ENCODE peak calls at places on chromosomes 6 and 20, in six cellular contexts. D is choroid plexus epithelial cell, F is mesendoderm, P is spleen, G is heart right ventricle, B is GM12865. I is an unnamed sample.
A peak's percentile ranks its signal among the peaks of the same experiment; 100 is the strongest.

GRCh38 chr6:144583614-144583954 is 298.4 kb downstream of the UTRN start:
- DNase-seq in G (no peak), P (no peak), B (no peak), D (no peak), F (no peak), I (no peak)

GRCh38 chr20:62561948-62562347 is 80.4 kb upstream of the SLCO4A1 start:
- DNase-seq in B (no peak), G (no peak), P (no peak), F (no peak), D (no peak), I (no peak)

GRCh38 chr20:59318803-59319202 is 18.4 kb downstream of the EDN3 start:
- DNase-seq in D (no peak), G (no peak), P (no peak), B (no peak), F (no peak), I (no peak)

GRCh38 chr20:25510202-25510601 is 75.1 kb downstream of the NINL start:
- DNase-seq in G (no peak), D (no peak), F (no peak), P (no peak), B (no peak), I (no peak)

GRCh38 chr6:13194852-13195251 is 133.5 kb downstream of the TBC1D7 start:
- DNase-seq in B (peak; percentile 72), G (peak; percentile 37), P (no peak), D (peak; percentile 87), F (peak; percentile 77), I (no peak)

GRCh38 chr6:44040786-44041185 is 86.5 kb downstream of the MRPL14 start:
- DNase-seq in G (no peak), B (no peak), D (no peak), P (peak; percentile 24), F (no peak), I (no peak)

GRCh38 chr6:7730852-7731251 is 5.0 kb downstream of the BMP6 start:
- DNase-seq in D (peak; percentile 69), B (no peak), P (no peak), G (no peak), F (peak; percentile 16), I (no peak)

GRCh38 chr6:109662192-109662591 is 28.8 kb downstream of the AK9 start:
- DNase-seq in G (no peak), P (no peak), B (no peak), D (peak; percentile 14), F (no peak), I (no peak)

GRCh38 chr20:63027425-63028389 is 20.9 kb upstream of the BHLHE23 start:
- DNase-seq in B (peak; percentile 61), F (peak; percentile 37), G (no peak), P (peak; percentile 68), D (no peak), I (no peak)

GRCh38 chr20:41050361-41051019 is 21.9 kb downstream of the TOP1 start:
- DNase-seq in B (no peak), P (no peak), D (peak; percentile 72), F (peak; percentile 51), G (no peak), I (no peak)

GRCh38 chr6:151081658-151082057 is 158.1 kb upstream of the AKAP12 start:
- DNase-seq in F (peak; percentile 18), G (no peak), P (no peak), B (no peak), D (no peak), I (no peak)

GRCh38 chr6:164412566-164412965 is 896.8 kb downstream of the C6orf118 start:
- DNase-seq in P (no peak), D (no peak), B (no peak), G (no peak), F (no peak), I (no peak)

GRCh38 chr6:156028310-156029131 is 572.9 kb upstream of the NOX3 start:
- DNase-seq in B (no peak), P (no peak), F (no peak), G (no peak), D (no peak), I (no peak)

GRCh38 chr6:23511797-23512196 is 614.2 kb upstream of the NRSN1 start:
- DNase-seq in B (no peak), P (no peak), G (no peak), F (peak; percentile 20), D (no peak), I (no peak)

DNA sequence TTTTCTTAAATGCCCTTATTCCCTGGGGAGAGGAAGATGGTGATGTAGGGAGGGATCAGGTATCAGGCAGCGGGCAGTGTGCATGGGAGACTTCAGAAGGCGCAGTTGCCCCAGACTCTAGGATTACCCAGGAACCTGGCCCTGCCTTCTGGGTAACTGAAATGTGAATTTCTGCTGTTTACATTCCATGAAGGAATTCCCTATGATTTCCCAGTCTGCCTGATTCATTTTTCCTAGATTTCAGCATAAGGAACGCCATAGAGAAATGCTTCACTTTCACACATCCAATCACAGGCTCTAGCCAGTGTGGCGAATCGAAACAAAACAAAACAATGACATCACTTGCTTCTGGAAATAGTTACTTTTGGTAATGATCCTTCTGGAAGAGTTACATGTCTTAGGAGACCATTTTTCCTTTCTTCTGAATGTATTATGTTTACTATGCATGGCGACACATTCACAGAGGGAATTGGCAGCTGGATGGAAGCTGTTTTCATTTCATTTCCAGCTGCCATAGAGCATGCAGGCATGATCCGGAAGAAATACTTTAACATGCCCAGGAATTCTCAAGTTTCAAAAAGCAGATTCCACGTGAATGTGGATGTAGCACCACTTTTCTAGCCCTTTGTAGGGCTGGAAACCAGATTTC is 33.3 kb downstream of the LRP11 start:
- DNase-seq in B (no peak), F (no peak), P (no peak), G (no peak), D (peak; percentile 34), I (no peak)
- H3K4me3 ChIP-seq in B (no peak overlapping the region), F (no peak overlapping the region), P (no peak overlapping the region), G (no peak overlapping the region), D (peak overlapping the region; percentile 12), I (no peak overlapping the region)

DNA sequence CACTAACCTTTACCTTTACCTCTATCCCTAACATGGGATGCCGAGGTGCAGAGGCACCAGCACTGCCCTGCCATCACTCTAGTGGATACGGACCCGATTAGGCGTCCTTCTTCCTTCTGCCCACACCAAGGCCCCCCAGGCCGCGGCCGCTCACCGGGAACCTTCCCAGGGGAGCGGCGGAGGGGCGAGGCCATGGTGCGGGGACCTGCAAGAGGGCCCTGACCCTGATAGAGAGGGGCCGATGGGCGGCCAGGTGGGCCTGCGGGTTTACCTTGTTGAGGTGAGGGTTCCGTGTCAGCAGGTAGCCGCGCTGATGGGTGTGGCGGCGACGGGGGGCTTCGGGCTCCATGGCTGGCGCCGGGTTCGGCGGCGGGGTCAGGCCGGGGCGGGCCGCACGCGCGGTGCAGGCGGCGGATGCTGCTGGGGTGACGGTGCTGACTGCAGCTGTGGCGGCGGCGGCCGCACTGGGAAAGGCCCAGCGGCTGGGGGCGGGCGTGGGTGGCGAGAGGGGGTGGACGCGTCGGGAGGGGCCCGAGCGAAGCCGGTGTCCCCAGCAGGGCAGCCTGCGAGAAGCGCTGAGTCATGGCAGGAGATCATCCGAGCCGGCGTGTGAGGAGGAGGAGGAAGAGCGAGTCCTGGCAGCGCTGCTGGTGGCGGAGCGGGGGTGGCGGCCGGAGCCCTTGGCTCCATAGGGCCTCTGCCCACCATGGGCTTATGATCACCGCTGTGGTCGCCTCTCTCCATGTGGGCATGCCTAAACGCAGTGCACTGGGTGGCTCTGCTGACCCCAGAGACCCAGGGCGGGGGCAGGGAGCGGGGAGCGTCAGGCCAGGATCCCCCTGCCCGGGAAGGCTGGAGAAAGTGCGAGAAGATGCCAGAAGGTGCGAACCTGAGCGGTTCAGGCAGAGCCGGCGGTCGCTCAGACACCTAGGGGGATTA is at the start of gene ME1:
- DNase-seq in B (peak; percentile 81), D (peak; percentile 77), F (peak; percentile 90), P (peak; percentile 89), G (peak; percentile 68), I (no peak)
- H3K4me3 ChIP-seq in B (peak within 1 kb of the TSS; percentile 57), D (peak within 1 kb of the TSS; percentile 77), F (peak within 1 kb of the TSS; percentile 72), P (peak within 1 kb of the TSS; percentile 42), G (peak within 1 kb of the TSS; percentile 76), I (no peak within 1 kb of the TSS)

DNA sequence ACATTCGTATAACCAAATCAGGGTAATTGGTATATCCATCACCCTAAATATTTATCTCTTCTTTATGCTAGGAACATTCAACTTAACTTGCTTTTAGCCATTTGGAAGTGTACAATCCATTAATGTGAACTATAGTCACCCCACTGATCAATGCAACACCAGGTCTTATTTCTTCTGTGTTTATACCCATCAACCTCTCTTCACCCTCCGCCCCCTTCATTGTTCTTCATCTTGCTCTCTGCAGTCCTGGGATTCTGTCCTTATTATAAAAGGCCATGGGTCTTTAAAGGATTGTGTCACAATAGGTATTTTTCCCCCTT is 1.6 kb downstream of the ABRACL start:
- DNase-seq in F (peak; percentile 17), D (no peak), G (no peak), B (no peak), P (no peak), I (no peak)
- H3K4me3 ChIP-seq in F (peak overlapping the region; percentile 93), D (no peak overlapping the region), G (peak overlapping the region; percentile 95), B (peak overlapping the region; percentile 87), P (peak overlapping the region; percentile 98), I (peak overlapping the region; percentile 92)

DNA sequence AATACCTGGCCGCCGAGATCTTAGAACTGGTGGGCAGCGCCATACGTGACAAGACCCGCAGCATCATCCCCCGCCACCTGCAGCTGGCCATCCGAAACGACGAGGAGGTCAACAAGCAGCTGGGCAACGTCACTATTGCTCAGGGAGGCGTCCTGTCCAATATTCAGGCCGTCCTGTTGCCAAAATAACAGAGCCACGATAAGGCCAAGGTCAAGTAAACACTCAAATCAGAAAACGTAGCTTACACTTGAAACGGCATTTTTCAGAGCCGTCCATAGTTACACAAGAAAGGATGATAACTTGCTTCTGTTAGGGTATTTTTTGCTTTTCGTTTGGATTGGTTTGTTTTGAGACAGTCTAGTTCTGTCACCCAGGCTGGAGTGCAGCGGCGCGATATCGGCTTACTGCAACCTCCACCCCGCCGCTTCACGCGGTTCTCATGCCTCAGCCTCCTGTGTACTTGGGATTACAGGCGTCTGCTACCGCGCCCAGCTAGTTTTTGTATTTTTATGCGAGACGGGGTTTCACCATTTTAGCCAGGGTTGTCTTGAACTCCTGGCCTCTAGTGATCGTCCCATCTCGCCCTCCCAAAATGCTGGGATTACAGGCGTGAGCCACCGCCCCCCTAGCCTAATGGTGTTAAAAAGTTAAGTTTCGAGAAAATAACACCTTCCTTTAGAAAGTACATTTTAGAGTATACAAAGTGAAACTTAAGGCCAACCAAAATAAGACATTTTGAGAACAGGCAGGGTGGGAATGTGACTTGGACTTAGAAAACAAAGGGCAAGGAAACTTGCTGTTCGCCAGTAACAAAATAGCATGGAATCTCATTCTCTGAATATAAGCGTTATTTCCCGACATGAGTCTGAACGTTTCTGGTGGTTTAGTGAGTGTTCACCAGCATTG is 42.8 kb upstream of the HFE start:
- DNase-seq in P (peak; percentile 89), B (peak; percentile 67), F (no peak), G (no peak), D (peak; percentile 55), I (no peak)
- H3K4me3 ChIP-seq in P (peak overlapping the region; percentile 44), B (peak overlapping the region; percentile 78), F (peak overlapping the region; percentile 47), G (peak overlapping the region; percentile 62), D (peak overlapping the region; percentile 66), I (no peak overlapping the region)

I was measured in Jurkat, Clone E6-1.